ENCODE peak calls at places on chromosomes 1 and 21, in eight cellular contexts. K, L, G, M, H, F, V and W are unnamed samples.

GRCh38 chr1:14578156-14578555 is 20.3 kb upstream of the KAZN start:
- DNase-seq in K (no peak), L (no peak), G (no peak), M (no peak), H (no peak), F (no peak), V (no peak), W (no peak)

GRCh38 chr1:94983343-94983742 is 56.4 kb upstream of the CNN3 start:
- DNase-seq in K (peak), L (no peak), G (no peak), M (no peak), H (no peak), F (peak), V (no peak), W (no peak)

GRCh38 chr21:33395866-33396265 is 7.3 kb upstream of the IFNGR2 start:
- DNase-seq in K (no peak), L (no peak), G (no peak), M (no peak), H (no peak), F (peak), V (no peak), W (no peak)

GRCh38 chr21:34807146-34807880 is 138.5 kb downstream of the CLIC6 start:
- DNase-seq in K (no peak), L (peak), G (peak), M (no peak), H (peak), F (peak), V (no peak), W (no peak)

GRCh38 chr1:240663160-240663879 is 51.4 kb upstream of the GREM2 start:
- DNase-seq in K (no peak), L (peak), G (no peak), M (no peak), H (peak), F (no peak), V (no peak), W (no peak)

GRCh38 chr1:101587749-101588148 is 350.9 kb downstream of the S1PR1 start:
- DNase-seq in K (peak), L (no peak), G (no peak), M (no peak), H (no peak), F (peak), V (peak), W (no peak)

GRCh38 chr1:157969693-157970485 is 23.6 kb upstream of the KIRREL1 start:
- DNase-seq in K (no peak), L (peak), G (peak), M (no peak), H (peak), F (peak), V (no peak), W (no peak)

GRCh38 chr1:153213519-153213918 is 3.9 kb upstream of the PRR9 start:
- DNase-seq in K (no peak), L (no peak), G (no peak), M (no peak), H (no peak), F (no peak), V (no peak), W (no peak)

GRCh38 chr1:151047591-151047924 is at the start of gene C1orf56:
- DNase-seq in K (peak), L (peak), G (no peak), M (peak), H (no peak), F (peak), V (peak), W (no peak)

GRCh38 chr1:42924249-42925131 is 34.2 kb downstream of the SLC2A1 start:
- DNase-seq in K (peak), L (peak), G (peak), M (peak), H (no peak), F (peak), V (peak), W (peak)

GRCh38 chr1:109864960-109865611 is 45.6 kb upstream of the CSF1 start:
- DNase-seq in K (no peak), L (no peak), G (no peak), M (no peak), H (peak), F (peak), V (no peak), W (no peak)

GRCh38 chr1:181083842-181084605 is 4.5 kb upstream of the IER5 start:
- DNase-seq in K (no peak), L (no peak), G (no peak), M (peak), H (no peak), F (no peak), V (peak), W (no peak)

GRCh38 chr1:221687731-221688487 is 54.0 kb downstream of the DUSP10 start:
- DNase-seq in K (no peak), L (no peak), G (no peak), M (no peak), H (no peak), F (no peak), V (no peak), W (no peak)

GRCh38 chr1:37861151-37861550 is 1.8 kb upstream of the MTF1 start:
- DNase-seq in K (no peak), L (no peak), G (no peak), M (no peak), H (no peak), F (no peak), V (no peak), W (no peak)

GRCh38 chr1:8718878-8719361 is 98.5 kb downstream of the RERE start:
- DNase-seq in K (no peak), L (no peak), G (no peak), M (no peak), H (no peak), F (no peak), V (no peak), W (no peak)
- TF ChIP-seq CTCF in K (no peak), L (no peak), G (no peak), M (no peak), H (peak), F (peak), V (no peak), W (peak)

DNA sequence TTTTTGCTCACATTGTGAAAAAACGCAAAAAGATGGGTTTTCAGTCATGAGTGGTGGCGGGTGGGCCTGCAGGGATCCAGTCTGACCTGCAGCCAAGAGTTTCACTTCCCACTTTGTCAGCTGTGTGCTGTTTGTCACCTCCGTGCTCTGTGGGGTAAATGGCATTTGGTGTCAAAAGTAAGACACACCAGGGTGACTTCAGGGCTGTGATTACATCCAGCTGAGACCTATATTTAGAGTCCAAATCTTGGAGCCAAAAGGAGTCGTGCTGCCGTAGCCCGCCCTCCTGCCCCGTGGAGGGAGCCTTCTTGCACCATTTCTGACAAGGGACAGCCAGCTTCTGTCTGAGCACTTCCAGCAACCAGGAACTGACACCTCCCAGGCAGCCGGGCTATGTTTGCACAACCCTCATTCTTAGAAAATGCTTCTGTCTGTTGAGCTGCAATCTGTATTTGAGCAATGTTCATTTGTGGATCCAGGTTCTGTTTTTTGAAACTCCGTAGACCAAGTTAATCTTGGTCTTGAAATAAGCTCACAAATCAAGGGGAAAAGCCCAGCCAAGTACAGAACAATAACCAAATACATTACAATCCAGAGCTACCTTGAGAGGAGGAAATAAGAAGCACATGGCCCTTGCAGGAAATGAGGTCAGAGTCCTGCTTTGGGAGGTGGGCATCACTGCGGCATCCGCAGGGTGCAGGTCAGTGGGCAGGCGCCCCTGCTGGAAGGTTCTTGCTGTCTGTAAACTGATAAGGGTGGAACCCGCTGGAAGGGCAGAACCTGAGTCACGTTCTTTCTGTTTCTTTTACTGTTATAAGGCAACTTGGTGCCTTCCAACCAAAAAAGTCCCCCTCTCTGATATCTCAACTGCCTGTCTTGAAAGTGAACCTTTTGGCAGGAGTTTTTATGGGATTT is 14.4 kb downstream of the ABCG1 start:
- DNase-seq in K (peak), L (no peak), G (peak), M (peak), H (no peak), F (peak), V (peak), W (no peak)
- TF ChIP-seq CTCF in K (no peak), L (no peak), G (peak), M (no peak), H (no peak), F (no peak), V (no peak), W (peak)

GRCh38 chr1:172609528-172609927 is 49.4 kb upstream of the FASLG start:
- DNase-seq in K (no peak), L (peak), G (no peak), M (no peak), H (no peak), F (peak), V (no peak), W (no peak)
- TF ChIP-seq CTCF in K (no peak), L (peak), G (no peak), M (no peak), H (peak), F (peak), V (no peak), W (no peak)

GRCh38 chr1:105023719-105024118 is 1274.0 kb downstream of the AMY1C start:
- DNase-seq in K (no peak), L (no peak), G (no peak), M (no peak), H (no peak), F (no peak), V (no peak), W (no peak)

DNA sequence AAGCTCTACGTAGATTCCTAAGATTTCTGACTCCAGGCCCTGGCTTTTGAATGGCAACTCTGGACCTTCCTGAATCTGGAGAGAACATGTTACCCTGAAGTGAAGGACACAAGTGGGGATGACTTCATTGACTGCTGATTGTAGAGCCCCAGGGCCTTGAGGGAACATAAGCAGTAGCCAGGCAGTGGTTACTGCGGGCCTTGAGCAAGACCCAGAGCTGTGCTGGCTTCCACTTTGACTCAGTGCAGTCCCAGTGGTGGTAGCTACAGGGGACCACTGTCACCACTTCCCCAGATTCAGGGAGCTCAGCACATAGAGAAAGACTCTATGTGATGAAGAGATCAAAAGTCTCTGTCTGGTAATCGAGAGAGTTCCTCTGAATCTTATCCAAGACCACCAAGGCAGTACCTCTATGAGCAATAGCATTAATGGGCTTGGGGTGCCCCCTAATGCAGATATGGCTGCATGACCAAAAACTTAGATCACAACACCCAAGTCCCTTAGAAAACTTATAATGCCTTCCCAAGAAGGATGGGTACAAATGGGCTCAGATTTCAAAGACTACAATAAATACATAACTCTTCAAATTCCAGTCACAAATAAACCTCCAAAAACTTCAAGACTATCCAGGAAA is 1278.3 kb downstream of the AMY1C start:
- DNase-seq in K (no peak), L (no peak), G (no peak), M (no peak), H (no peak), F (no peak), V (no peak), W (no peak)
- TF ChIP-seq CTCF in K (no peak), L (no peak), G (no peak), M (no peak), H (no peak), F (no peak), V (no peak), W (no peak)

GRCh38 chr21:29092102-29092959 is 18.9 kb upstream of the CCT8 start:
- DNase-seq in K (no peak), L (no peak), G (no peak), M (no peak), H (no peak), F (peak), V (no peak), W (no peak)
- TF ChIP-seq CTCF in K (no peak), L (no peak), G (no peak), M (no peak), H (peak), F (peak), V (no peak), W (no peak)

DNA sequence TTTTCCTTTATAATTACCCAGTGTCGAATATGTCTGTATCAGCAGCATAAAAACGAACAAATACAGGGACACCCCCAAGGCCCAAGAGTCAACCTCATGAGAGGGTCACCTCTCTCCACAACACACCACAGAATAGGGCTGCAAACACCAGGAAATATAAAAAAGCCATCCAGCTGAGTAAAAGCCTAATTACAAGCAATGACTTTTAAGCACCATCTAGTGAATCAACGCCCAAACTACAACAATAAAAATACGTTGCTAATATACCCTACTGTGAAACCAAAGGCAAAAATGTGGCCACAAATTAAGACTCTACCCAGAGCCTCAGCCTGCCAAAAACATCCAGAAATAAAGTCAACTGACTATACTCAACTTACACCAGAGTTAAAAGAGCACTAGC is 817.9 kb upstream of the NEGR1 start:
- DNase-seq in K (no peak), L (peak), G (no peak), M (no peak), H (no peak), F (no peak), V (no peak), W (no peak)
- TF ChIP-seq CTCF in K (no peak), L (no peak), G (no peak), M (no peak), H (no peak), F (no peak), V (no peak), W (no peak)

DNA sequence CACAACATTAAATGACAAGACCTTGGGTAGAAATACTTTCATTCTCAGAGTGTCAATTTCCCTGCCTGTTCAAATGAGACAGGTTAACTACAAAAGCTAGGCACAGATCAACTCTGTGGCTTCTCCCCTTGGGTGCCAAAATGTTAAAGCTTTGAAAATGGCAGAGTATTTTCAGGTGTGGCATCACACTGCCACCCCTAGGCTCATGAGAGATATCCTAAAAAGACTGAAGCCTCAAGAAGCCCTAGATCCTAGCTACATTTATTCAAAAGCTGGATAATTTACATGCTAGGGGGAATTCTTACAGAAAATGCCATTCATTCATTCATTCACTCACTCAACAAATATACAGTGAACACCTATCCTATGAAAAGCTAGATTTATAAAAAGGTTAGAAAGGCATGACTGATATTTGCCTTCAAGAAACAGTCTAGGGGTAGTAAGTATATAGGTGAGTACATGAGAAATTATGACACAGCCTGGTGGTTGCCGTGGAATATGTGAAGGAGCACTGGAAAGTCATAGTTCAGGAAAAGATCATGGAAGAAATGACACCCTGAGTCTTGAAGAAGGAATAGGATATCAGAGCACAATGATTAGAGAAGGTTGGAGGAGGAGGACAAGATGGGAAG is 15.9 kb upstream of the RAB4A start:
- DNase-seq in K (no peak), L (no peak), G (no peak), M (no peak), H (no peak), F (no peak), V (no peak), W (no peak)
- TF ChIP-seq CTCF in K (no peak), L (peak), G (peak), M (no peak), H (peak), F (peak), V (no peak), W (no peak)

GRCh38 chr1:9847269-9847668 is 23.5 kb upstream of the CLSTN1 start:
- DNase-seq in K (no peak), L (no peak), G (no peak), M (no peak), H (no peak), F (no peak), V (no peak), W (no peak)

GRCh38 chr1:9846611-9847171 is 22.9 kb upstream of the CLSTN1 start:
- DNase-seq in K (no peak), L (no peak), G (no peak), M (no peak), H (no peak), F (no peak), V (no peak), W (no peak)

GRCh38 chr1:9844746-9845145 is 21.0 kb upstream of the CLSTN1 start:
- DNase-seq in K (no peak), L (no peak), G (no peak), M (no peak), H (no peak), F (no peak), V (no peak), W (no peak)

GRCh38 chr1:9844106-9844505 is 20.3 kb upstream of the CLSTN1 start:
- DNase-seq in K (no peak), L (no peak), G (no peak), M (no peak), H (no peak), F (no peak), V (no peak), W (no peak)

DNA sequence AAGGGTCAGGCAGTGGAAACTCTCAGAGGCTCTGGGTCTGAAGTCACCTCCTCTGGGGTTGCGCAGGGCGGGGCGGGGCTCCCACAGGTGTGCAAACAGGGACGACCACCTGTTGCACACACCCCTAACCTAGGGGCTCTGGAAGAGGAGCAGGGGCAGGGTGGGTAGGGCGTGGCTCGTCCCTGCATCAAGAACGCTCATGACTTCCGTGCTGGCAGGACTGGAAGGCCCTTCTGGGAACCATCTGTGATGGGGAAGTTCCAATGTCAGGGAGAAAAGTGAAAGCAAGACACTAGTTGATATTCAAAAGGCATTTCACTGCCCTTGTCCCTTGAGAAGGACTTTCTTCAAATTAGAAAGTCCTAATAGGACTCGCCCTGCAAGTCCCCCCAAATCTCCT is 22.1 kb upstream of the CLSTN1 start:
- DNase-seq in K (no peak), L (no peak), G (no peak), M (no peak), H (no peak), F (no peak), V (no peak), W (no peak)
- TF ChIP-seq CTCF in K (no peak), L (no peak), G (no peak), M (no peak), H (no peak), F (no peak), V (no peak), W (no peak)

GRCh38 chr1:92899780-92900179 is 61.5 kb downstream of the DIPK1A start:
- DNase-seq in K (no peak), L (no peak), G (no peak), M (no peak), H (no peak), F (no peak), V (no peak), W (no peak)

GRCh38 chr1:92903765-92904164 is 57.5 kb downstream of the DIPK1A start:
- DNase-seq in K (no peak), L (no peak), G (no peak), M (no peak), H (no peak), F (no peak), V (no peak), W (no peak)

GRCh38 chr1:92902406-92902744 is 58.9 kb downstream of the DIPK1A start:
- DNase-seq in K (no peak), L (no peak), G (no peak), M (no peak), H (no peak), F (no peak), V (no peak), W (no peak)

GRCh38 chr1:92901699-92902405 is 59.4 kb downstream of the DIPK1A start:
- DNase-seq in K (no peak), L (no peak), G (no peak), M (no peak), H (no peak), F (no peak), V (no peak), W (no peak)

DNA sequence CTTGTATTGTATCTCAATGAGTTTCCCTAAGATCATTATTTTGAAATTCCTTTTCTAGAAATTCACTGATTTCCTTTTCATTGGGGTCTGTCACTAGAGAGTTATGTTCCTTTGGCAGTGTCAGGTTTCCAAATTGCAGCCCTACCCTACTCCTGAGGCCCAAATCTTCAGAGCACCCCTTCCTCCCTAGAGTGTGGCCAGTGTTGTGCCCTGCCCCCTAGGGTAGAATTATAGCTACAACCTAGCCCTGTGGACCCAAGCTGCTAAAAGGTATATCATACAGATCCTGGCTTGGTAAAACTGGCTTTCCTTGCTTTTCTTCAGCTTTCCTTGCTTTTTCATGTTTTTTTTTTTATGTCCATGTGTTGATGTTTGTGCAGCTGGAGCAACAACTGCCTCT is 60.7 kb downstream of the DIPK1A start:
- DNase-seq in K (no peak), L (no peak), G (no peak), M (no peak), H (no peak), F (no peak), V (no peak), W (no peak)
- TF ChIP-seq CTCF in K (no peak), L (no peak), G (no peak), M (no peak), H (no peak), F (no peak), V (no peak), W (no peak)

GRCh38 chr1:147223740-147224615 is 1.2 kb downstream of the FMO5 start:
- DNase-seq in K (no peak), L (no peak), G (no peak), M (no peak), H (no peak), F (no peak), V (no peak), W (no peak)

GRCh38 chr1:147225193-147225730 is at the start of gene FMO5:
- DNase-seq in K (peak), L (peak), G (peak), M (peak), H (no peak), F (peak), V (peak), W (no peak)
- TF ChIP-seq CTCF in K (no peak), L (no peak), G (peak), M (no peak), H (peak), F (peak), V (no peak), W (peak)